ENCODE peak calls at places on chromosomes 4 and X, in five cellular contexts. J is Right ventricle myocardium inferior; D is CD4-positive, alpha-beta T cell; S is cardiac muscle cell; Z is islet precursor cell. K is an unnamed sample.

GRCh38 chrX:150238656-150239382 is 124.3 kb upstream of the MAMLD1 start:
- DNase-seq in Z (peak; percentile 43), J (no peak), D (no peak), S (no peak), K (no peak)

GRCh38 chrX:70208479-70208878 is 26.0 kb upstream of the AWAT1 start:
- DNase-seq in J (no peak), D (no peak), Z (no peak), S (no peak), K (no peak)

GRCh38 chrX:119325456-119325855 is 73.7 kb upstream of the SLC25A43 start:
- DNase-seq in S (no peak), J (no peak), D (no peak), Z (no peak), K (peak; percentile 24)

GRCh38 chr4:152064282-152064681 is 303.5 kb upstream of the GATB start:
- DNase-seq in J (no peak), D (no peak), S (no peak), Z (no peak), K (no peak)

GRCh38 chr4:140943887-140944515 is 187.8 kb upstream of the TBC1D9 start:
- DNase-seq in J (no peak), Z (no peak), D (no peak), S (no peak), K (no peak)

GRCh38 chr4:171169396-171169795 is 643.8 kb upstream of the GALNTL6 start:
- DNase-seq in J (peak; percentile 43), D (no peak), S (no peak), Z (no peak), K (no peak)

GRCh38 chrX:77966361-77966760 is 3.1 kb downstream of the PGAM4 start:
- DNase-seq in D (no peak), S (no peak), Z (no peak), J (no peak), K (no peak)

GRCh38 chrX:20547649-20548051 is 280.9 kb upstream of the RPS6KA3 start:
- DNase-seq in Z (no peak), S (no peak), D (no peak), J (no peak), K (no peak)

GRCh38 chrX:49269768-49270248 is at the start of gene PPP1R3F:
- DNase-seq in Z (no peak), J (no peak), S (no peak), D (no peak), K (no peak)

GRCh38 chr4:53532521-53532920 is 58.8 kb downstream of the LNX1 start:
- DNase-seq in D (no peak), Z (no peak), S (no peak), J (no peak), K (no peak)

GRCh38 chr4:165328101-165328425 is 594 bp downstream of the MSMO1 start:
- DNase-seq in Z (no peak), D (no peak), S (no peak), J (no peak), K (no peak)

GRCh38 chrX:9320940-9321339 is 143.9 kb upstream of the TBL1X start:
- DNase-seq in Z (no peak), J (no peak), D (no peak), S (no peak), K (no peak)

GRCh38 chrX:40104649-40105015 is 6.9 kb upstream of the BCOR start:
- DNase-seq in Z (no peak), J (no peak), S (peak; percentile 68), D (no peak), K (no peak)

GRCh38 chr4:47160095-47160494 is 128.7 kb downstream of the GABRB1 start:
- DNase-seq in J (no peak), S (no peak), D (no peak), Z (no peak), K (no peak)

K was measured in ELF-1.